ENCODE peak calls at places on chromosomes 5 and 9, in five cellular contexts. U is hepatocyte, O is mammary epithelial cell, Z is IMR-90, Y is fibroblast of lung. J is an unnamed sample.
A peak's percentile ranks its signal among the peaks of the same experiment; 100 is the strongest.

GRCh38 chr9:85577353-85577952 is 164.3 kb downstream of the AGTPBP1 start:
- DNase-seq in U (no peak), O (no peak), Z (peak; percentile 4), Y (no peak), J (no peak)

GRCh38 chr5:43275391-43275790 is 37.8 kb downstream of the HMGCS1 start:
- DNase-seq in U (no peak), O (no peak), Z (no peak), Y (no peak), J (no peak)

GRCh38 chr9:97668485-97668884 is 28.7 kb downstream of the XPA start:
- DNase-seq in U (no peak), O (no peak), Z (no peak), Y (no peak), J (no peak)

GRCh38 chr5:32712463-32713395 is 1.6 kb downstream of the NPR3 start:
- DNase-seq in U (no peak), O (no peak), Z (peak; percentile 35), Y (peak; percentile 51), J (peak; percentile 59)

GRCh38 chr5:142770650-142771609 is 753 bp downstream of the ARHGAP26 start:
- DNase-seq in U (peak; percentile 62), O (peak; percentile 67), Z (no peak), Y (peak; percentile 36), J (peak; percentile 81)

GRCh38 chr9:87556821-87557220 is 59.2 kb downstream of the DAPK1 start:
- DNase-seq in U (no peak), O (no peak), Z (no peak), Y (no peak), J (no peak)

GRCh38 chr5:140143521-140144258 is 18.0 kb downstream of the IGIP start:
- DNase-seq in U (no peak), O (no peak), Z (no peak), Y (no peak), J (no peak)

GRCh38 chr5:32231929-32232328 is 57.8 kb upstream of the GOLPH3 start:
- DNase-seq in U (no peak), O (no peak), Z (no peak), Y (no peak), J (no peak)

GRCh38 chr5:91281409-91281808 is 101.7 kb downstream of the ARRDC3 start:
- DNase-seq in U (no peak), O (peak; percentile 77), Z (peak; percentile 85), Y (peak; percentile 91), J (no peak)

GRCh38 chr9:114276908-114277821 is 45.7 kb upstream of the ORM1 start:
- DNase-seq in U (no peak), O (peak; percentile 69), Z (peak; percentile 98), Y (peak; percentile 98), J (no peak)

GRCh38 chr9:132144708-132145365 is 17.0 kb upstream of the NTNG2 start:
- DNase-seq in U (no peak), O (peak; percentile 45), Z (peak; percentile 66), Y (peak; percentile 64), J (no peak)

GRCh38 chr9:122158202-122158601 is 1.4 kb downstream of the NDUFA8 start:
- DNase-seq in U (peak; percentile 51), O (peak; percentile 39), Z (peak; percentile 43), Y (peak; percentile 49), J (peak; percentile 71)

GRCh38 chr9:127965953-127966352 is 14.8 kb downstream of the EEIG1 start:
- DNase-seq in U (no peak), O (no peak), Z (no peak), Y (no peak), J (no peak)
- H4K20me1 ChIP-seq in U (peaks cover 30% of the 10 kb centered on the region), O (no peaks in the 10 kb centered on the region), Z (peaks cover 9% of the 10 kb centered on the region), Y (no peaks in the 10 kb centered on the region), J (peaks cover 29% of the 10 kb centered on the region)

DNA sequence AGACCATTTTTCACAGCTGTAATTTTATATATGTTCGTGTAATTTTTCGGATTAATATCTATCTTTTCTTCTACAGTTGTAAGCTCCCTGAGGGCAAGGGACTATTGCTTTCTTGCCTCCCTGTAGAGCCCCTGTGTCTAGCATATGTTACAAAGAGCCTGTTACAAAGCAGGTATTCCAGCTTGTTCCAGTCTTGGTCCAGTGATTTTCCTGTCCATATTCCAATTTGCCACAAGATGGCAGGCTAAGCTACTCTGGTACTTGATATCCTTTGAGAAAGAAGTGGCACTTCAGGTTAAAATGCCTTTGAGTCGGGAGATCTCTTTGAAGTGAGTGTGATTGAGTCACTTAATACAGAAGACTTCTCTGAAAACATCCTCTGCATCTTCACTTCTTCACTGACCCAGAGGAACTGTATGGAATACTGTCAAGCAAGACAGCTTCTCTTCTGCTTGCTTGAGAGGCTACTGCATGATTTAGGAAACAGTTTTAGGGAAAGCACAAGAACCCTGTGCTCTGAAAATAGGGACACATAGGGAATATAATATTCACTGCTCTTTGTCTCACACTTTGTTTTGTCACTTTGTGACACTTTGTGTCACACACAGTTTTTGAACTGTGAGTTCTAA is 24.5 kb downstream of the CAVIN4 start:
- DNase-seq in U (peak; percentile 74), O (peak; percentile 58), Z (peak; percentile 54), Y (peak; percentile 44), J (peak; percentile 90)
- TF ChIP-seq CTCF in U (peak; percentile 76), O (peak; percentile 76), Z (peak; percentile 66), Y (peak; percentile 68), J (peak; percentile 88)

DNA sequence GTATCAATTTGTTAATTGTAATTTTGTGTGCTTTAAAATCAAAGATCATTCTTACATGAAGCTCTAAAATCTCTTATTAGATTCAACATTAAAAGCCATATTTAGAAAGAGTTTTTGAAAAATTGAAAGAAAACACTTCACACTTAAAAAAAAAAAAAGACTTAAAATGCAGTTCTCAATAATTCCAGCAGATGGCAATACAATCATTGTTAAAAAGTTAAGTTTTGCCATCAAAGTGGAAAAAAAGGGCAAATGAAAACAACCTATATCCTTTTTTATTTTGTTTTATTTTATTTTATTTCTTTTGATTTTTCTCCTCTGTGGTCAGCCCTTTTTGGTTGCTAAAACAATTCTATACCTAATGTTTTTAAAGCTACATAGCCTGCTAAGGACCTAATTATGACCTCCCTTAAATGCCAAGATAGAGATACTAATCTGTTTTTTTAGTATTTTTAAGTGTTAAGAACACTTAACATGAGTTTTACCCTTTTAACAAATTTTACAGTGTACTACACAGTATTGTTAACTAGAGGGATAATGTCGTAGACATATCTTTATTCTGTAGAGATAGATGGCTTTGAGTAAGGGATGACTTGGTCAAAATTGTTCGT is 154.2 kb upstream of the DAB2 start:
- DNase-seq in U (peak; percentile 32), O (no peak), Z (peak; percentile 49), Y (peak; percentile 17), J (peak; percentile 24)
- H4K20me1 ChIP-seq in U (no peaks in the 10 kb centered on the region), O (no peaks in the 10 kb centered on the region), Z (no peaks in the 10 kb centered on the region), Y (no peaks in the 10 kb centered on the region), J (no peaks in the 10 kb centered on the region)

GRCh38 chr5:112628219-112628618 is 109.5 kb upstream of the APC start:
- DNase-seq in U (peak; percentile 38), O (no peak), Z (no peak), Y (no peak), J (peak; percentile 47)
- TF ChIP-seq CTCF in U (no peak), O (no peak), Z (no peak), Y (no peak), J (no peak)

GRCh38 chr5:136146201-136146600 is 13.6 kb downstream of the SMAD5 start:
- DNase-seq in U (no peak), O (no peak), Z (no peak), Y (no peak), J (no peak)
- H4K20me1 ChIP-seq in U (peaks cover 87% of the 10 kb centered on the region), O (peaks cover 10% of the 10 kb centered on the region), Z (peaks cover 55% of the 10 kb centered on the region), Y (peaks cover 3% of the 10 kb centered on the region), J (peaks cover 65% of the 10 kb centered on the region)